ENCODE peak calls at places on chromosomes 12 and 14, in nine cellular contexts. J is body of pancreas, D is lower leg skin, F is IMR-90, M is gastrocnemius medialis, A is stomach, L is endothelial cell of umbilical vein, X is GM12892, T is A549. B is an unnamed sample.

GRCh38 chr12:53828598-53828997 is 76.8 kb upstream of the CISTR start:
- DNase-seq in A (no peak), D (no peak), F (no peak), T (no peak), L (no peak), J (no peak), X (no peak), M (no peak), B (no peak)

GRCh38 chr14:33810308-33810707 is 140.6 kb downstream of the EGLN3 start:
- DNase-seq in A (no peak), M (no peak), F (no peak), J (no peak), L (no peak), X (no peak), D (no peak), T (no peak), B (no peak)

GRCh38 chr14:31420013-31420318 is 384 bp downstream of the HEATR5A start:
- DNase-seq in D (no peak), J (peak), F (no peak), X (peak), L (no peak), A (peak), T (peak), M (peak), B (no peak)

GRCh38 chr12:116455540-116456306 is 103.5 kb upstream of the MAP1LC3B2 start:
- DNase-seq in D (peak), M (peak), J (peak), T (peak), F (peak), A (peak), X (no peak), L (peak), B (peak)

GRCh38 chr14:96614528-96614927 is 112.3 kb downstream of the PAPOLA start:
- DNase-seq in L (no peak), M (no peak), A (no peak), X (no peak), D (no peak), T (no peak), F (no peak), J (no peak), B (no peak)

GRCh38 chr14:106268013-106268727 is 741.8 kb downstream of the TMEM121 start:
- DNase-seq in L (no peak), X (no peak), M (no peak), D (no peak), A (peak), T (no peak), F (no peak), J (no peak), B (no peak)

GRCh38 chr14:101480747-101481530 is 80.4 kb upstream of the DIO3 start:
- DNase-seq in M (no peak), D (no peak), F (peak), L (no peak), T (peak), X (no peak), J (peak), A (peak), B (no peak)

GRCh38 chr12:55745361-55746146 is 2.6 kb downstream of the GDF11 start:
- DNase-seq in A (no peak), T (no peak), J (no peak), M (no peak), F (no peak), L (no peak), D (no peak), X (no peak), B (no peak)

GRCh38 chr12:115885040-115885439 is 392.5 kb downstream of the MED13L start:
- DNase-seq in A (no peak), F (no peak), J (no peak), L (no peak), M (no peak), X (no peak), T (no peak), D (no peak), B (no peak)

GRCh38 chr14:52910597-52910996 is 40.3 kb downstream of the FERMT2 start:
- DNase-seq in M (no peak), A (no peak), X (no peak), J (no peak), T (no peak), L (no peak), D (no peak), F (no peak), B (no peak)

GRCh38 chr12:25017336-25017735 is 68.4 kb upstream of the BCAT1 start:
- DNase-seq in J (no peak), L (no peak), T (no peak), M (no peak), A (no peak), F (peak), D (no peak), X (no peak), B (no peak)

DNA sequence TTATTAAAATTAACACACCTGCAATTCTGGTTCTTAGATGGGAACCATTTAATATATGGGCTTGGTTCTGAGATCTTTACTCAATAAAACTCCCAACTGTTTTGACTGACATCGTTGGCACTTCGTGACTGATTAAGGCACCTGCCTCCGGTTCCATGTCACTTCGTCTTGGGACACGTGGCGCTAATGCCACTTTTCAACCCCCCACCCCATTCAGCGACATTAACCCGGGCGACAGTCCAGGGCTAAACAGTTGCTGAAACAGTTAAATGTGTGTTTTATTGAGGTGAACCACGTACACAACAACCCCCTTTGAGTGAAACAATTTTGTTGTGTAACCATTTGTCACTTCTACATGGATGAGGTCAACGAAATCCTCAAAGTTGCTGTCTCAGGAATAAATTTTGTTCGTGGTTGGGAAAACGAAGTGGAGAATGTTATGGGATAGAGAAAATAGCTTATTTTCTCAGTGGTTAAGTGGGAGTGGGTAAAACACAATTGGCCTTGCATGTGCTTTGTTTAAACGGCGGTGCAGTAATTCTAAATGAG is 9.9 kb upstream of the SLC38A2 start:
- DNase-seq in L (no peak), D (no peak), J (peak), T (no peak), F (no peak), M (no peak), X (no peak), A (no peak), B (no peak)
- TF ChIP-seq POLR2A in L (no peak), D (no peak), J (no peak), T (no peak), F (no peak), M (no peak), X (no peak), A (no peak), B (no peak)

DNA sequence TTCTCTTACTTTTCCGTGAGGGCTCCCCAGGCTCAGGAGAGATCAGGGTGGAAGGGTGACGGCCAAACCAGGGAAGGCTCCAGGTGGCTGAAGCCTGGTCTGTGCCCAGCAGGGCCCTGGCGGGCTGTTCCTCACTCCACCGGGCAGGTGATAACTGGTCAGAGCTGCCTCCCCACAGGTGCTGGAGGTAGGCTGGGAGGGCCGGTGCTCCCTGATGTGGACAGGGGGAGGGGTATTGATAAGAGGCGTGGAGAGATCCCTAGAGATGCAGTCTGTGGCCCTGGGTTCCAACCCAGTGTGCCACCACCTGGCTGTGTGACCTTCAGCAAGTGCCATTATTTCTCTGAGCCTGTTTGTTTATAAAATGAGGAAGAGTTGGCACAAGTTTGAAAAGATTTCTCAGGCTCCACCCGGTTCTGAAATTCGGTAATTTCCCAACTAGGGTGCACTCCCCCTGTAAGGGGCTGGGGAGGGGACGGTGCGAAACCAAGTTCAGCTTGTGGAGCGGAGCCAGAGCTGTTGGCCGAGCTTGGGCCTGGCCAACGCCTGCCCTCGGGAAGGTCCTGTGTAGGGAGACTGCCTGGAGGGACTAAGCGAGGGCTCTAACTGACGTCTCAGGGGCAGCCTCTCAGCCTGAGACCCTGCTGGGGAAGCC is 999 bp upstream of the NR4A1 start:
- DNase-seq in L (no peak), A (peak), M (no peak), J (peak), F (peak), X (no peak), D (no peak), T (no peak), B (no peak)
- TF ChIP-seq POLR2A in L (no peak), A (no peak), M (no peak), J (no peak), F (peak), X (no peak), D (no peak), T (no peak), B (no peak)

DNA sequence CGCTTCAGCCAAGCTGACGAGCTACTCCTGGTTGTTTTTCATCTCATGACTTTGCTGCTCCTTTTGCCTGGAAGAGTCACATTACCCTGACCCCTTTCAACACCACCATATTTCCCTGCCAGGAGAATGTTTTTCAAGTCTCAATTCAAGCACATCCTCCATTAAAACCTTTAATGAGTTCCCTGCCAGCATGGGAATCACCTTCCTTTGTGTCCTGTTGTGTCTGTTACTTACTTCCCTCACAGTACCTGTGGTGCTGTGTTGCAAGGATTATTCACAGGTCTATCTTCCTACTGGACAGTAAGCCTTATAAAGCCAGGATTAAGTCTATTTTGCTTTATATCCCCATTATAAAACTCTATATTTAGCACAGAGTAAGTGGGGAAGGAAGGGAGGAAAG is 13.6 kb upstream of the SLC35F4 start:
- DNase-seq in L (no peak), M (no peak), A (no peak), X (no peak), F (no peak), T (no peak), D (no peak), J (no peak), B (no peak)
- TF ChIP-seq POLR2A in L (no peak), M (no peak), A (no peak), X (no peak), F (no peak), T (no peak), D (no peak), J (no peak), B (no peak)

GRCh38 chr12:6950944-6951540 is at the start of gene PTPN6:
- DNase-seq in X (no peak), D (no peak), J (no peak), M (no peak), F (no peak), L (no peak), T (no peak), A (peak), B (no peak)
- TF ChIP-seq POLR2A in X (peak), D (no peak), J (no peak), M (no peak), F (no peak), L (no peak), T (no peak), A (no peak), B (no peak)

B was measured in esophagus muscularis mucosa.